ENCODE peak calls at places on chromosome 19, in ten cellular contexts. S, V, H, B, F, Y, E, Z, R and T are unnamed samples.

GRCh38 chr19:39386557-39386956 is 4.3 kb downstream of the PAF1 start:
- DNase-seq in S (no peak), V (no peak), H (no peak), B (no peak), F (no peak), Y (no peak), E (no peak), Z (no peak), R (no peak), T (no peak)

GRCh38 chr19:33212773-33213172 is 12.9 kb downstream of the SLC7A10 start:
- DNase-seq in S (no peak), V (no peak), H (no peak), B (no peak), F (no peak), Y (no peak), E (no peak), Z (no peak), R (no peak), T (no peak)

GRCh38 chr19:38635483-38636399 is 11.7 kb upstream of the ACTN4 start:
- DNase-seq in S (no peak), V (no peak), H (no peak), B (no peak), F (no peak), Y (no peak), E (no peak), Z (no peak), R (no peak), T (no peak)

GRCh38 chr19:46416077-46416709 is 2.8 kb upstream of the CCDC8 start:
- DNase-seq in S (peak), V (peak), H (peak), B (peak), F (peak), Y (peak), E (peak), Z (peak), R (peak), T (peak)

GRCh38 chr19:56972291-56972914 is 131.9 kb upstream of the PEG3 start:
- DNase-seq in S (no peak), V (no peak), H (no peak), B (no peak), F (no peak), Y (no peak), E (no peak), Z (no peak), R (no peak), T (no peak)

GRCh38 chr19:1651548-1652394 is 644 bp downstream of the TCF3 start:
- DNase-seq in S (peak), V (peak), H (no peak), B (peak), F (no peak), Y (peak), E (peak), Z (peak), R (peak), T (no peak)

GRCh38 chr19:18029617-18030338 is 21.8 kb downstream of the ARRDC2 start:
- DNase-seq in S (peak), V (no peak), H (no peak), B (peak), F (peak), Y (no peak), E (peak), Z (peak), R (no peak), T (no peak)

GRCh38 chr19:45528149-45528743 is 21.0 kb downstream of the VASP start:
- DNase-seq in S (no peak), V (peak), H (peak), B (no peak), F (peak), Y (no peak), E (peak), Z (peak), R (no peak), T (no peak)

GRCh38 chr19:14475251-14476073 is at the start of gene PTGER1:
- DNase-seq in S (no peak), V (peak), H (peak), B (no peak), F (no peak), Y (no peak), E (peak), Z (peak), R (no peak), T (no peak)